ENCODE peak calls at places on chromosomes 7 and 10, in four cellular contexts. J is WERI-Rb-1, Q is astrocyte, S is uterus. Z is an unnamed sample.

GRCh38 chr7:35339811-35340210 is 85.9 kb upstream of the TBX20 start:
- DNase-seq in J (no peak), Q (no peak), S (no peak), Z (no peak)

GRCh38 chr10:49488056-49488455 is 50.9 kb downstream of the ERCC6 start:
- DNase-seq in J (no peak), Q (no peak), S (peak), Z (no peak)

GRCh38 chr10:59098387-59098786 is 78.1 kb upstream of the PHYHIPL start:
- DNase-seq in J (no peak), Q (peak), S (peak), Z (no peak)

GRCh38 chr10:75851946-75852345 is 420.5 kb downstream of the LRMDA start:
- DNase-seq in J (no peak), Q (no peak), S (no peak), Z (no peak)

GRCh38 chr10:44807451-44807850 is 103.7 kb upstream of the TMEM72 start:
- DNase-seq in J (no peak), Q (no peak), S (no peak), Z (no peak)

GRCh38 chr7:50614721-50615518 is 49.7 kb upstream of the DDC start:
- DNase-seq in J (no peak), Q (no peak), S (no peak), Z (no peak)

GRCh38 chr7:12199363-12199762 is 11.7 kb upstream of the TMEM106B start:
- DNase-seq in J (no peak), Q (peak), S (no peak), Z (no peak)

GRCh38 chr7:7706556-7706955 is 11.9 kb downstream of the RPA3 start:
- DNase-seq in J (no peak), Q (no peak), S (no peak), Z (no peak)

GRCh38 chr7:123494193-123494796 is 40.1 kb downstream of the IQUB start:
- DNase-seq in J (no peak), Q (no peak), S (peak), Z (no peak)

GRCh38 chr7:39721919-39722597 is 98.7 kb downstream of the RALA start:
- DNase-seq in J (no peak), Q (no peak), S (no peak), Z (no peak)

GRCh38 chr10:3886191-3886590 is 101.2 kb upstream of the KLF6 start:
- DNase-seq in J (no peak), Q (peak), S (peak), Z (peak)

GRCh38 chr10:90857635-90858488 is at the start of gene HTR7:
- DNase-seq in J (peak), Q (no peak), S (peak), Z (peak)

GRCh38 chr10:36779238-36779846 is 346.1 kb upstream of the ANKRD30A start:
- DNase-seq in J (peak), Q (peak), S (peak), Z (no peak)

GRCh38 chr7:131537581-131537980 is 18.8 kb downstream of the PODXL start:
- DNase-seq in J (no peak), Q (no peak), S (no peak), Z (no peak)

GRCh38 chr10:34475222-34475621 is 339.9 kb downstream of the PARD3 start:
- DNase-seq in J (no peak), Q (peak), S (no peak), Z (no peak)

DNA sequence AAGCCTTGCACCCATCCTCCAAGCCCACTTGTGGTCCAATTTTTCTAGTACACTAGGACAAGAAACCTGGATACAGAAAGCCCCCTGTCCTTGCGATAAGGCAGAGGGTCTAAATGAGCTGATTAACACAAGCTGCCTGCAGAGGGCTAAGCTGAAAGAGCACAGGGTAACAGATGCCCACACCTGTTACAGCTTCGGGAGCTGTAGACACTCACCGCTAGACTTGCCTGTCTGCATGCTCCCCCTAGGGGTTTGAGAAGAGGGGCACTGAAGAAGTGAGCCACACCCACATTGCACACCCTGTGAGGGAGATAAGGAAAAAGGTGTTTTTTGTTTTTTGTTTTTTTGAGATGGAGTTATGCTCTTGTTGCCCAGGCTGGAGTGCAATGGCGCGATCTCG is 386.5 kb upstream of the AUTS2 start:
- DNase-seq in J (peak), Q (no peak), S (no peak), Z (no peak)
- TF ChIP-seq CTCF in J (peak), Q (no peak), S (no peak), Z (peak)

GRCh38 chr10:91887900-91888225 is 21.4 kb downstream of the FGFBP3 start:
- DNase-seq in J (no peak), Q (no peak), S (no peak), Z (no peak)
- H3K4me3 ChIP-seq in J (no peak), Q (peak), S (peak), Z (peak)

GRCh38 chr7:44104880-44105771 is 981 bp downstream of the AEBP1 start:
- DNase-seq in J (no peak), Q (peak), S (peak), Z (no peak)
- TF ChIP-seq CTCF in J (no peak), Q (no peak), S (no peak), Z (no peak)

GRCh38 chr7:10793995-10794780 is 179.5 kb upstream of the PHF14 start:
- DNase-seq in J (no peak), Q (peak), S (no peak), Z (no peak)
- H3K4me3 ChIP-seq in J (no peak), Q (no peak), S (no peak), Z (no peak)

DNA sequence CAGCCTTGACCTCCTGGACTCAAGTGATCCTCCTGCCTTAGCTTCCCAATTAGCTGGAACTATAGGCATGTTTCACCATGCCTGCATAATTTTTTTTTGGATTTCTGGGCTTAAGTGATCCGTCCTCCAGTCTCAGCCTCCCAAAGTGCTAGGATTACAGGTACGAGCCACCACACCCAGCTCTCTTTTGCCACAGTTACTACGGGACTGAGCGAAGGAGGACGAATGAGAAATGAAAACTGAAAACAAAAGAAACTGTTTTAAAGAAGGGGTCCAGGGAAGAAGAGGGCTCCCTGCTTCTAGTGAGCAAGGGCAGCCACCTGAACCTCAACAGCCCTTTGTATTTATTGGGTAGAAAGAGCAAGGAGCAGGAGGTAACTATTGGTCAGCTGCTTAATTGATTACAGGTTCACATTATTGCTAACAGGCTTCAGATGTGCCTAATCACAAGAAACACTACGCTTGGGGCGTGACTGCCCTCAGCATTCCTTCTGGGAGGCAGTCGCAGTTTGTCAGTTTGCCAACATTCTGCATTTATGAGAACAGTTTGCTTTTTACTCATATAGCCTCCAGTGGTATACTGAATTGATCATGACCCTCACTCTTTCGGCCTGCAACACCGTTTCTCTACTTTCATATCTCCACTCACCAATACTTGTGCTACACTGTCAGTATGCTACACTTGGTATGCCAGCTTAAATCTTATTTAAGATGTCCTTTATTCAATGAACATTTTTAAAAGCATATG is 676.8 kb downstream of the DNAJB9 start:
- DNase-seq in J (no peak), Q (peak), S (no peak), Z (no peak)
- TF ChIP-seq CTCF in J (no peak), Q (no peak), S (no peak), Z (no peak)

GRCh38 chr7:47991741-47992311 is 12.4 kb upstream of the HUS1 start:
- DNase-seq in J (peak), Q (peak), S (peak), Z (peak)
- H3K4me3 ChIP-seq in J (peak), Q (peak), S (peak), Z (peak)

GRCh38 chr7:121498816-121499215 is 102.7 kb upstream of the FAM3C start:
- DNase-seq in J (no peak), Q (no peak), S (no peak), Z (no peak)

GRCh38 chr7:121490309-121490708 is 94.2 kb upstream of the FAM3C start:
- DNase-seq in J (no peak), Q (no peak), S (no peak), Z (no peak)

GRCh38 chr7:121489440-121489839 is 93.3 kb upstream of the FAM3C start:
- DNase-seq in J (no peak), Q (no peak), S (no peak), Z (no peak)

GRCh38 chr7:121494531-121494930 is 98.4 kb upstream of the FAM3C start:
- DNase-seq in J (no peak), Q (no peak), S (no peak), Z (no peak)

GRCh38 chr7:121493553-121493952 is 97.4 kb upstream of the FAM3C start:
- DNase-seq in J (no peak), Q (no peak), S (no peak), Z (no peak)
- TF ChIP-seq CTCF in J (no peak), Q (no peak), S (no peak), Z (no peak)

DNA sequence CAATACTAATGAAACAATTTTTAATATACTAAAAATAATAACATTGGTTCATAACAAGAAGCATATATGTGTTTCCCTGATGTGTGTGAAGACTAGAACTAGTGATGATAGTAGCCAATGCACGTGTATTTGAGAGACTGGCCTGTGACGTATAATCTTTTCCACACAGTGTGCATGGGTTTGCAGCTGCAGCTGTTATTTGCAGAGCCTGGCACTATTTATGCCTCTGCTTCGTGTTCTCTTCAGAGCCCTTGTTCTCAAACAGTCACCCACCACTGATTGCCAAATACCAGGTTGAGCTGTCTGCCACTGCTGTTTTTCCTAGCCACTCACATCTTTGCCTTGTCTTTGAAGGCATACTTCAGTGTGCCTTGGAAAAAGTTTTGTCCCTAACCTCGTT is 531.7 kb downstream of the ETV1 start:
- DNase-seq in J (no peak), Q (no peak), S (no peak), Z (no peak)
- H3K4me3 ChIP-seq in J (no peak), Q (no peak), S (no peak), Z (no peak)

GRCh38 chr10:62690703-62691102 is 113.8 kb upstream of the ADO start:
- DNase-seq in J (no peak), Q (peak), S (no peak), Z (no peak)
- TF ChIP-seq CTCF in J (peak), Q (no peak), S (no peak), Z (no peak)